ENCODE peak calls at places on chromosomes 5 and 9, in eight cellular contexts. K is cardiac fibroblast, D is spleen, F is left lung, W is astrocyte of the spinal cord, T is bronchial epithelial cell, J is WTC11, A is fibroblast of lung. R is an unnamed sample.

GRCh38 chr9:115422932-115423440 is 305.0 kb upstream of the TNC start:
- DNase-seq in K (no peak), D (no peak), F (no peak), W (no peak), T (no peak), J (no peak), A (no peak), R (no peak)

GRCh38 chr5:79182141-79182540 is 53.8 kb upstream of the JMY start:
- DNase-seq in K (no peak), D (no peak), F (no peak), W (no peak), T (no peak), J (no peak), A (no peak), R (no peak)

GRCh38 chr5:141816598-141817399 is 61.4 kb downstream of the PCDH1 start:
- DNase-seq in K (peak), D (peak), F (no peak), W (no peak), T (no peak), J (peak), A (no peak), R (no peak)

GRCh38 chr5:9545959-9546851 is at the start of gene SEMA5A:
- DNase-seq in K (peak), D (peak), F (peak), W (peak), T (peak), J (peak), A (peak), R (peak)

GRCh38 chr9:128886211-128886826 is 4.4 kb downstream of the LRRC8A start:
- DNase-seq in K (peak), D (no peak), F (no peak), W (peak), T (no peak), J (no peak), A (peak), R (no peak)

GRCh38 chr9:4678679-4679267 is 596 bp upstream of the CDC37L1 start:
- DNase-seq in K (peak), D (no peak), F (no peak), W (peak), T (no peak), J (no peak), A (peak), R (no peak)

GRCh38 chr9:13450723-13451122 is 171.2 kb upstream of the MPDZ start:
- DNase-seq in K (peak), D (no peak), F (no peak), W (no peak), T (no peak), J (no peak), A (peak), R (no peak)

GRCh38 chr5:111227805-111228204 is 3.6 kb downstream of the CAMK4 start:
- DNase-seq in K (peak), D (peak), F (no peak), W (peak), T (peak), J (no peak), A (peak), R (no peak)

GRCh38 chr5:84816746-84817547 is 432.3 kb upstream of the EDIL3 start:
- DNase-seq in K (peak), D (no peak), F (no peak), W (no peak), T (peak), J (no peak), A (peak), R (no peak)

GRCh38 chr9:79115176-79115575 is 456.6 kb upstream of the TLE4 start:
- DNase-seq in K (no peak), D (no peak), F (no peak), W (no peak), T (no peak), J (no peak), A (no peak), R (no peak)

GRCh38 chr5:54610197-54610898 is 92.8 kb downstream of the SNX18 start:
- DNase-seq in K (peak), D (peak), F (no peak), W (no peak), T (peak), J (no peak), A (peak), R (peak)

GRCh38 chr9:38024036-38024681 is 44.9 kb downstream of the SHB start:
- DNase-seq in K (peak), D (no peak), F (no peak), W (peak), T (peak), J (peak), A (peak), R (no peak)

GRCh38 chr5:153827407-153827806 is 211.3 kb downstream of the FAM114A2 start:
- DNase-seq in K (peak), D (no peak), F (no peak), W (no peak), T (no peak), J (peak), A (no peak), R (no peak)
- TF ChIP-seq CTCF in K (peak), D (no peak), F (no peak), W (peak), T (no peak), J (no peak), A (peak), R (peak)

GRCh38 chr9:86275962-86276361 is 6.4 kb downstream of the ISCA1 start:
- DNase-seq in K (peak), D (no peak), F (no peak), W (no peak), T (no peak), J (no peak), A (no peak), R (no peak)
- TF ChIP-seq CTCF in K (peak), D (no peak), F (no peak), W (peak), T (no peak), J (peak), A (peak), R (no peak)

GRCh38 chr5:15627647-15628046 is 127.7 kb downstream of the FBXL7 start:
- DNase-seq in K (no peak), D (no peak), F (no peak), W (no peak), T (no peak), J (no peak), A (no peak), R (no peak)
- TF ChIP-seq CTCF in K (no peak), D (no peak), F (no peak), W (no peak), T (no peak), J (no peak), A (no peak), R (no peak)

DNA sequence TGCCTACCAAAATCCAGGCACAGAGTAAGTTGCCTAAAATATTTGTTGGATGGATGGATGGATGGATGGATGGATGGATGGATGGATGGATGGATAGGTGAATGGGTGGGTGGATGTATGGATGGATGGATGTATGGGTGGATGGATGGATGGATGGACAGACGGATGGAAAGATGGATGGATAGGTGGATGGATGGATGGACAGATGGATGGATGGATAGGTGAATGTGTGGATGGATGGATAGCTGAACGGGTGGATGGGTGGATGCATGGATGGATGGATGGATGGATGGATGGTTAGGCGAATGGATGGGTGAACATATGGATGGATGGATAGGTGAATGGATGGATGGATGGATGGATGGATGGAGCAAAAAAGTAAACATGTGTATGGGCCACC is 131.9 kb downstream of the GABBR2 start:
- DNase-seq in K (no peak), D (no peak), F (no peak), W (no peak), T (no peak), J (no peak), A (no peak), R (no peak)
- TF ChIP-seq CTCF in K (no peak), D (no peak), F (no peak), W (no peak), T (no peak), J (no peak), A (no peak), R (no peak)

DNA sequence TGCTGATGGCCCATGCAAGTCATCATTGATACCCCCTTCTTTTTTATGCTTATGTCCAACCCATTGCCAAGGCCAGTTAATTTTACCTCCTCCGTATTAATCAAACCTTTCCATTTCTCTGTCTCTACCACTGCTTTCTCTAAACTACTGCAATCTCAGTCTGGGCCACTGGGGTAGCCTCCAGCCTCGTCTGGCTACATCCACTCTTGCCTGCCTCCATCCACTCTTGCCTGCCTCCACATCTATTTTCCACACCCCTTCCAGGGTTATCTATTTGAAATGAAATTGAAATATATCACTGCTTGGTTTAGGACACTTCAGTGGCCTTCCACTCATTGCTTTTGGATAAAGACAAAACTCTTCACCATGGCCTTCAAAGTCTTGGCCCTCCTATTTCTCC is 425.3 kb upstream of the CLINT1 start:
- DNase-seq in K (no peak), D (no peak), F (no peak), W (no peak), T (no peak), J (no peak), A (no peak), R (no peak)
- TF ChIP-seq CTCF in K (no peak), D (no peak), F (no peak), W (no peak), T (no peak), J (no peak), A (no peak), R (no peak)

DNA sequence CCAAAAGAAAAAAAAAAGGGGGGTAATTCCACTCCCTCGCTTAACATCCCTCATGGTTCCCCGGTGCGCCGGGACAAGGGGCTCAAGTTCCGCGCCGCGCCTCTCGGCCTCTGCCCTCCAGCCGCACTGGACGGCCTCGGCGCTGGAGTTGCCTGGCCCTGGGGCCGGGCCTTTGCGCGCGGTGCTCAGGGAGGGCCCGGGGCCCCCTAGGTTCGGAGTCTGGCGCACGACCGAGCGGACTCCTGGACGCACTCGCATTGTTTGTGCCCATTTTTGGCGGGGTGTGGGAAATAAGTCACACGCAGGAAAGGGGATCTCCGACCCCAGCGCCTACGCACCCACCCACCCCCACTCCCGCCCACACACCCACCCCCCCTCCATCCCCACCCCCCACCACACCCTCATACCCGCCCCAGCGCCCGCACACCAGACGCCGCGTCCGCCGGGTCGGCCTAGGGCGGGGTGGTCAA is 381 bp downstream of the MED22 start:
- DNase-seq in K (peak), D (peak), F (peak), W (peak), T (no peak), J (peak), A (peak), R (peak)
- TF ChIP-seq CTCF in K (no peak), D (no peak), F (no peak), W (no peak), T (peak), J (no peak), A (no peak), R (no peak)

GRCh38 chr9:122143296-122143695 is 16.3 kb downstream of the NDUFA8 start:
- DNase-seq in K (no peak), D (no peak), F (no peak), W (no peak), T (no peak), J (no peak), A (no peak), R (no peak)

GRCh38 chr9:122141671-122142070 is 17.9 kb downstream of the NDUFA8 start:
- DNase-seq in K (no peak), D (no peak), F (no peak), W (no peak), T (no peak), J (no peak), A (no peak), R (no peak)

GRCh38 chr9:122144006-122144405 is 15.6 kb downstream of the NDUFA8 start:
- DNase-seq in K (no peak), D (no peak), F (no peak), W (no peak), T (no peak), J (no peak), A (no peak), R (no peak)

GRCh38 chr9:122145462-122145861 is 14.1 kb downstream of the NDUFA8 start:
- DNase-seq in K (no peak), D (no peak), F (no peak), W (no peak), T (no peak), J (no peak), A (no peak), R (no peak)

DNA sequence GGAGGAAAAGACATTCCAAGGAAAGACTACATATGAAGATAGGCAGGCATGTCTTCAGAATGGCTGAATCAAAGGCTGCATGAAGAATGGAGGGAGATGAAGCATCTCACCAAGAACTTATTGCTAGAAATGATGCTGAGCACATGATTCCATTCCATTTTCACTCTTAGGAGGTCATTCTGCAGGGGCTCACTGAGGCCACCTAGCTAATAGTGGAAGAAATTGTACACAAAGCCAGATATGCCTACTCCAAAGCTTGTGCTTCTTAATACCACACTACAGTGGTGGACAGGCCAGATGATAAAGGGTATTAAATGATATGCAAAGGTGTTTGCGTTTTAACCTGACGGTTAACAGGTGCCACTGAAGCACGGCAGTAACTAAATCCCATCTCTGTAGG is 14.7 kb downstream of the NDUFA8 start:
- DNase-seq in K (peak), D (no peak), F (no peak), W (no peak), T (no peak), J (no peak), A (no peak), R (no peak)
- TF ChIP-seq CTCF in K (peak), D (no peak), F (no peak), W (peak), T (peak), J (no peak), A (peak), R (peak)

GRCh38 chr9:2666569-2666968 is 45.0 kb downstream of the VLDLR start:
- DNase-seq in K (no peak), D (no peak), F (no peak), W (no peak), T (no peak), J (no peak), A (no peak), R (no peak)

GRCh38 chr9:2664675-2665065 is 43.1 kb downstream of the VLDLR start:
- DNase-seq in K (no peak), D (no peak), F (no peak), W (no peak), T (no peak), J (no peak), A (no peak), R (no peak)

GRCh38 chr9:2663886-2664674 is 42.5 kb downstream of the VLDLR start:
- DNase-seq in K (no peak), D (no peak), F (no peak), W (no peak), T (no peak), J (no peak), A (no peak), R (no peak)

GRCh38 chr9:2663486-2663885 is 41.9 kb downstream of the VLDLR start:
- DNase-seq in K (no peak), D (no peak), F (no peak), W (no peak), T (no peak), J (no peak), A (no peak), R (no peak)

GRCh38 chr9:2662496-2662895 is 40.9 kb downstream of the VLDLR start:
- DNase-seq in K (no peak), D (no peak), F (no peak), W (no peak), T (no peak), J (peak), A (no peak), R (no peak)
- TF ChIP-seq CTCF in K (no peak), D (no peak), F (no peak), W (peak), T (peak), J (no peak), A (peak), R (no peak)